ENCODE peak calls at places on chromosomes 1 and 21, in six cellular contexts. One of them, this sample, is unnamed.

GRCh38 chr21:38286739-38287426 is 30.1 kb downstream of the KCNJ15 start:
- DNase-seq in NCI-H2081: no peak
- DNase-seq in AG08395: no peak
- DNase-seq in iris pigment epithelial cell: no peak
- DNase-seq in GM12891: no peak
- DNase-seq in left ventricle myocardium inferior: no peak
- DNase-seq in this sample: no peak

GRCh38 chr1:199472025-199472424 is 555.5 kb upstream of the NR5A2 start:
- DNase-seq in NCI-H2081: no peak
- DNase-seq in AG08395: no peak
- DNase-seq in iris pigment epithelial cell: peak; percentile 17
- DNase-seq in GM12891: no peak
- DNase-seq in left ventricle myocardium inferior: no peak
- DNase-seq in this sample: no peak

GRCh38 chr21:27108228-27108627 is 141.3 kb upstream of the ADAMTS5 start:
- DNase-seq in NCI-H2081: no peak
- DNase-seq in AG08395: no peak
- DNase-seq in iris pigment epithelial cell: peak; percentile 13
- DNase-seq in GM12891: no peak
- DNase-seq in left ventricle myocardium inferior: no peak
- DNase-seq in this sample: peak; percentile 3

GRCh38 chr1:234355782-234356510 is 17.3 kb upstream of the COA6 start:
- DNase-seq in NCI-H2081: no peak
- DNase-seq in AG08395: no peak
- DNase-seq in iris pigment epithelial cell: no peak
- DNase-seq in GM12891: no peak
- DNase-seq in left ventricle myocardium inferior: no peak
- DNase-seq in this sample: no peak

GRCh38 chr21:46111193-46111571 is 13.3 kb downstream of the COL6A2 start:
- DNase-seq in NCI-H2081: no peak
- DNase-seq in AG08395: no peak
- DNase-seq in iris pigment epithelial cell: no peak
- DNase-seq in GM12891: peak; percentile 13
- DNase-seq in left ventricle myocardium inferior: no peak
- DNase-seq in this sample: no peak

GRCh38 chr1:109373051-109373593 is 24.6 kb downstream of the SORT1 start:
- DNase-seq in NCI-H2081: no peak
- DNase-seq in AG08395: no peak
- DNase-seq in iris pigment epithelial cell: no peak
- DNase-seq in GM12891: no peak
- DNase-seq in left ventricle myocardium inferior: no peak
- DNase-seq in this sample: no peak

GRCh38 chr21:42671778-42672593 is 18.6 kb downstream of the PDE9A start:
- DNase-seq in NCI-H2081: peak; percentile 67
- DNase-seq in AG08395: no peak
- DNase-seq in iris pigment epithelial cell: peak; percentile 11
- DNase-seq in GM12891: no peak
- DNase-seq in left ventricle myocardium inferior: no peak
- DNase-seq in this sample: no peak

GRCh38 chr1:182761396-182762395 is 27.9 kb upstream of the NPL start:
- DNase-seq in NCI-H2081: no peak
- DNase-seq in AG08395: peak; percentile 26
- DNase-seq in iris pigment epithelial cell: peak; percentile 8
- DNase-seq in GM12891: no peak
- DNase-seq in left ventricle myocardium inferior: no peak
- DNase-seq in this sample: peak; percentile 17

GRCh38 chr1:38991638-38992449 is 768 bp downstream of the AKIRIN1 start:
- DNase-seq in NCI-H2081: peak; percentile 38
- DNase-seq in AG08395: peak; percentile 35
- DNase-seq in iris pigment epithelial cell: peak; percentile 28
- DNase-seq in GM12891: no peak
- DNase-seq in left ventricle myocardium inferior: peak; percentile 38
- DNase-seq in this sample: no peak

GRCh38 chr1:228141082-228141870 is 1.2 kb downstream of the GUK1 start:
- DNase-seq in NCI-H2081: peak; percentile 22
- DNase-seq in AG08395: peak; percentile 49
- DNase-seq in iris pigment epithelial cell: peak; percentile 53
- DNase-seq in GM12891: peak; percentile 56
- DNase-seq in left ventricle myocardium inferior: peak; percentile 78
- DNase-seq in this sample: peak; percentile 33